ENCODE peak calls at places on chromosomes 4 and X, in seven cellular contexts. D, P, O, A, W, C and B are unnamed samples.

GRCh38 chrX:115017455-115017854 is at the start of gene IL13RA2:
- DNase-seq in D (no peak), P (no peak), O (no peak), A (no peak), W (no peak), C (no peak), B (peak; percentile 72)

GRCh38 chr4:5203925-5204324 is 152.6 kb downstream of the STK32B start:
- DNase-seq in D (peak; percentile 66), P (peak; percentile 56), O (no peak), A (no peak), W (no peak), C (no peak), B (peak; percentile 43)

GRCh38 chr4:88138561-88138960 is 19.9 kb downstream of the ABCG2 start:
- DNase-seq in D (peak; percentile 29), P (peak; percentile 57), O (no peak), A (no peak), W (no peak), C (no peak), B (peak; percentile 72)

GRCh38 chrX:136768469-136769084 is 12.2 kb downstream of the ARHGEF6 start:
- DNase-seq in D (peak; percentile 52), P (peak; percentile 77), O (no peak), A (no peak), W (no peak), C (peak; percentile 13), B (peak; percentile 90)

GRCh38 chr4:87978656-87979055 is 3.1 kb downstream of the SPP1 start:
- DNase-seq in D (no peak), P (peak; percentile 15), O (no peak), A (no peak), W (no peak), C (no peak), B (peak; percentile 41)

GRCh38 chr4:152556814-152557213 is 20.9 kb upstream of the FBXW7 start:
- DNase-seq in D (no peak), P (no peak), O (no peak), A (no peak), W (no peak), C (no peak), B (no peak)

GRCh38 chr4:141713771-141714445 is 77.5 kb downstream of the IL15 start:
- DNase-seq in D (peak; percentile 17), P (peak; percentile 30), O (no peak), A (no peak), W (no peak), C (no peak), B (peak; percentile 17)

GRCh38 chr4:110533940-110534339 is 58.0 kb downstream of the ENPEP start:
- DNase-seq in D (peak; percentile 87), P (peak; percentile 81), O (no peak), A (no peak), W (no peak), C (no peak), B (peak; percentile 93)

GRCh38 chrX:150602296-150602695 is 33.9 kb downstream of the MTM1 start:
- DNase-seq in D (no peak), P (no peak), O (no peak), A (no peak), W (no peak), C (no peak), B (no peak)

GRCh38 chr4:153154010-153154975 is 50.0 kb upstream of the TRIM2 start:
- DNase-seq in D (no peak), P (peak; percentile 14), O (no peak), A (no peak), W (no peak), C (peak; percentile 25), B (peak; percentile 45)

GRCh38 chrX:9166566-9166909 is 132.6 kb upstream of the FAM9B start:
- DNase-seq in D (no peak), P (no peak), O (no peak), A (no peak), W (no peak), C (no peak), B (peak; percentile 49)

GRCh38 chr4:3307060-3307459 is 14.2 kb downstream of the RGS12 start:
- DNase-seq in D (no peak), P (no peak), O (no peak), A (no peak), W (no peak), C (peak; percentile 1), B (no peak)

GRCh38 chr4:150305995-150306394 is 227.8 kb downstream of the DCLK2 start:
- DNase-seq in D (peak; percentile 32), P (peak; percentile 58), O (no peak), A (no peak), W (no peak), C (no peak), B (peak; percentile 56)

GRCh38 chr4:124212835-124213640 is 499.5 kb downstream of the ANKRD50 start:
- DNase-seq in D (no peak), P (no peak), O (no peak), A (no peak), W (no peak), C (no peak), B (peak; percentile 28)

GRCh38 chr4:128823025-128823661 is 13.6 kb downstream of the JADE1 start:
- DNase-seq in D (peak; percentile 20), P (peak; percentile 87), O (no peak), A (no peak), W (no peak), C (no peak), B (peak; percentile 64)

GRCh38 chrX:41785685-41786084 is 61.7 kb downstream of the GPR82 start:
- DNase-seq in D (no peak), P (no peak), O (no peak), A (no peak), W (no peak), C (no peak), B (peak; percentile 50)

GRCh38 chrX:2632533-2633504 is 58.3 kb upstream of the CD99 start:
- DNase-seq in D (no peak), P (no peak), O (no peak), A (no peak), W (no peak), C (no peak), B (no peak)

GRCh38 chr4:165207431-165208321 is at the start of gene KLHL2:
- DNase-seq in D (no peak), P (peak; percentile 95), O (peak; percentile 61), A (peak; percentile 39), W (no peak), C (peak; percentile 79), B (peak; percentile 73)

GRCh38 chr4:100391913-100392312 is 125.9 kb downstream of the EMCN start:
- DNase-seq in D (peak; percentile 6), P (peak; percentile 26), O (no peak), A (no peak), W (no peak), C (no peak), B (peak; percentile 41)

GRCh38 chrX:41722816-41723215 is 1.2 kb upstream of the GPR82 start:
- DNase-seq in D (no peak), P (peak; percentile 8), O (no peak), A (no peak), W (no peak), C (no peak), B (no peak)

GRCh38 chrX:153969904-153970397 is 1.7 kb downstream of the HCFC1 start:
- DNase-seq in D (no peak), P (peak; percentile 43), O (no peak), A (no peak), W (no peak), C (peak; percentile 37), B (no peak)

GRCh38 chr4:139509727-139510410 is 46.1 kb downstream of the SETD7 start:
- DNase-seq in D (no peak), P (no peak), O (no peak), A (no peak), W (no peak), C (peak; percentile 23), B (peak; percentile 1)

GRCh38 chr4:95165926-95166524 is 382.7 kb downstream of the UNC5C start:
- DNase-seq in D (peak; percentile 29), P (peak; percentile 63), O (no peak), A (no peak), W (no peak), C (peak; percentile 45), B (peak; percentile 46)

GRCh38 chr4:157984285-157984911 is 188.4 kb downstream of the GASK1B start:
- DNase-seq in D (no peak), P (no peak), O (no peak), A (no peak), W (no peak), C (no peak), B (no peak)